ENCODE peak calls at places on chromosomes 11 and 22, in four cellular contexts. One of them, this sample, is unnamed.

GRCh38 chr11:25423436-25424184 is 908.3 kb upstream of the ANO3 start:
- DNase-seq in choroid plexus epithelial cell: peak
- DNase-seq in lower leg skin: no peak
- DNase-seq in BJ: no peak
- DNase-seq in this sample: peak

GRCh38 chr11:28490763-28491382 is 382.7 kb downstream of the METTL15 start:
- DNase-seq in BJ: no peak
- DNase-seq in lower leg skin: no peak
- DNase-seq in choroid plexus epithelial cell: peak
- DNase-seq in this sample: no peak

GRCh38 chr11:2099523-2100316 is 39.5 kb downstream of the IGF2 start:
- DNase-seq in BJ: no peak
- DNase-seq in choroid plexus epithelial cell: no peak
- DNase-seq in lower leg skin: no peak
- DNase-seq in this sample: no peak

GRCh38 chr11:8168485-8169257 is at the start of gene RIC3:
- DNase-seq in BJ: no peak
- DNase-seq in lower leg skin: peak
- DNase-seq in choroid plexus epithelial cell: no peak
- DNase-seq in this sample: no peak

GRCh38 chr11:125224391-125225015 is 60.0 kb downstream of the PKNOX2 start:
- DNase-seq in lower leg skin: no peak
- DNase-seq in choroid plexus epithelial cell: peak
- DNase-seq in BJ: no peak
- DNase-seq in this sample: no peak

GRCh38 chr22:17946691-17947367 is 77.5 kb downstream of the MICAL3 start:
- DNase-seq in BJ: no peak
- DNase-seq in choroid plexus epithelial cell: no peak
- DNase-seq in lower leg skin: no peak
- DNase-seq in this sample: no peak

GRCh38 chr11:107182983-107183382 is 164.7 kb upstream of the GUCY1A2 start:
- DNase-seq in choroid plexus epithelial cell: no peak
- DNase-seq in BJ: no peak
- DNase-seq in lower leg skin: no peak
- DNase-seq in this sample: no peak

GRCh38 chr11:1153105-1153950 is 4.4 kb upstream of the MUC5AC start:
- DNase-seq in lower leg skin: peak
- DNase-seq in choroid plexus epithelial cell: no peak
- DNase-seq in BJ: no peak
- DNase-seq in this sample: no peak

GRCh38 chr22:46484861-46485595 is 52.4 kb downstream of the CELSR1 start:
- DNase-seq in choroid plexus epithelial cell: peak
- DNase-seq in lower leg skin: no peak
- DNase-seq in BJ: peak
- DNase-seq in this sample: no peak

GRCh38 chr11:125381499-125381898 is 114.6 kb downstream of the FEZ1 start:
- DNase-seq in lower leg skin: no peak
- DNase-seq in BJ: no peak
- DNase-seq in choroid plexus epithelial cell: no peak
- DNase-seq in this sample: no peak

GRCh38 chr22:37897805-37898204 is 8.3 kb upstream of the MICALL1 start:
- DNase-seq in lower leg skin: no peak
- DNase-seq in choroid plexus epithelial cell: no peak
- DNase-seq in BJ: no peak
- DNase-seq in this sample: no peak

GRCh38 chr11:43366597-43367121 is 7.9 kb downstream of the TTC17 start:
- DNase-seq in choroid plexus epithelial cell: peak
- DNase-seq in lower leg skin: no peak
- DNase-seq in BJ: no peak
- DNase-seq in this sample: no peak

GRCh38 chr11:43053638-43054412 is 258.0 kb upstream of the API5 start:
- DNase-seq in lower leg skin: no peak
- DNase-seq in choroid plexus epithelial cell: no peak
- DNase-seq in BJ: no peak
- DNase-seq in this sample: no peak

GRCh38 chr11:32555885-32556284 is 27.7 kb upstream of the EIF3M start:
- DNase-seq in lower leg skin: no peak
- DNase-seq in BJ: no peak
- DNase-seq in choroid plexus epithelial cell: no peak
- DNase-seq in this sample: no peak

GRCh38 chr11:28559497-28559896 is 451.3 kb downstream of the METTL15 start:
- DNase-seq in lower leg skin: no peak
- DNase-seq in BJ: no peak
- DNase-seq in choroid plexus epithelial cell: peak
- DNase-seq in this sample: no peak

GRCh38 chr22:21755855-21756284 is 20.3 kb upstream of the YPEL1 start:
- DNase-seq in choroid plexus epithelial cell: peak
- DNase-seq in lower leg skin: no peak
- DNase-seq in BJ: no peak
- DNase-seq in this sample: no peak

GRCh38 chr22:24128024-24128423 is 53.3 kb upstream of the SUSD2 start:
- DNase-seq in BJ: no peak
- DNase-seq in choroid plexus epithelial cell: no peak
- DNase-seq in lower leg skin: no peak
- DNase-seq in this sample: no peak

GRCh38 chr22:33529424-33530113 is 390.7 kb downstream of the LARGE1 start:
- DNase-seq in lower leg skin: no peak
- DNase-seq in choroid plexus epithelial cell: peak
- DNase-seq in BJ: no peak
- DNase-seq in this sample: no peak

GRCh38 chr11:10314199-10315072 is 9.6 kb downstream of the ADM start:
- DNase-seq in lower leg skin: no peak
- DNase-seq in choroid plexus epithelial cell: peak
- DNase-seq in BJ: no peak
- DNase-seq in this sample: no peak

GRCh38 chr22:37219534-37219933 is 7.3 kb upstream of the SSTR3 start:
- DNase-seq in choroid plexus epithelial cell: no peak
- DNase-seq in lower leg skin: no peak
- DNase-seq in BJ: no peak
- DNase-seq in this sample: no peak

GRCh38 chr22:50313600-50313999 is 6.2 kb upstream of the PLXNB2 start:
- DNase-seq in lower leg skin: no peak
- DNase-seq in choroid plexus epithelial cell: no peak
- DNase-seq in BJ: no peak
- DNase-seq in this sample: no peak
- H3K4me3 ChIP-seq in lower leg skin: no peak
- H3K4me3 ChIP-seq in choroid plexus epithelial cell: no peak
- H3K4me3 ChIP-seq in BJ: no peak
- H3K4me3 ChIP-seq in this sample: no peak

GRCh38 chr11:35511666-35512065 is 13.8 kb downstream of the PAMR1 start:
- DNase-seq in lower leg skin: no peak
- DNase-seq in choroid plexus epithelial cell: peak
- DNase-seq in BJ: peak
- DNase-seq in this sample: no peak

GRCh38 chr11:35507688-35508087 is 17.7 kb downstream of the PAMR1 start:
- DNase-seq in lower leg skin: no peak
- DNase-seq in BJ: no peak
- DNase-seq in choroid plexus epithelial cell: peak
- DNase-seq in this sample: no peak
- TF ChIP-seq CTCF in lower leg skin: no peak
- TF ChIP-seq CTCF in BJ: no peak
- TF ChIP-seq CTCF in choroid plexus epithelial cell: no peak
- TF ChIP-seq CTCF in this sample: no peak

GRCh38 chr11:81970886-81971285 is 762.8 kb downstream of the FAM181B start:
- DNase-seq in lower leg skin: no peak
- DNase-seq in choroid plexus epithelial cell: no peak
- DNase-seq in BJ: no peak
- DNase-seq in this sample: no peak
- H3K4me3 ChIP-seq in lower leg skin: no peak
- H3K4me3 ChIP-seq in choroid plexus epithelial cell: no peak
- H3K4me3 ChIP-seq in BJ: no peak
- H3K4me3 ChIP-seq in this sample: no peak

DNA sequence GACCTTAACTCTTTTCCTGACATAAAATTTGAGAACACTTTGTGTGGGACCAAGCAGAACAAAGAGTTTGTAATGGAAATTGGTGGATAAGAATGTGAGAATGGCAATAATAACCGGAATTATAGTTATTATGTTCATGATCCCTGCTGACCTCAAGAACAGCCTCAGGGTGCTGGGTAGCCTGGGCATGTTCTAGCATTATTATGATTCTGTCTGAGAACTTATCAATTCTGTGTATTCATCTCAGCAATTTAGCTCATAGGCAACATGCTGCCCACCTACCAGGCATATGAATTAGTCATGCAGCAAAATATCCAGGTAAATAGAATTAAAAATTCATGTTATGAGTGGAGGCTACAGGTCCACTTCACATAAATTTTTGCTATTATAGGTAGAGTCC is 61.9 kb downstream of the CTSC start:
- DNase-seq in choroid plexus epithelial cell: no peak
- DNase-seq in BJ: no peak
- DNase-seq in lower leg skin: no peak
- DNase-seq in this sample: no peak
- TF ChIP-seq CTCF in choroid plexus epithelial cell: no peak
- TF ChIP-seq CTCF in BJ: no peak
- TF ChIP-seq CTCF in lower leg skin: no peak
- TF ChIP-seq CTCF in this sample: no peak

DNA sequence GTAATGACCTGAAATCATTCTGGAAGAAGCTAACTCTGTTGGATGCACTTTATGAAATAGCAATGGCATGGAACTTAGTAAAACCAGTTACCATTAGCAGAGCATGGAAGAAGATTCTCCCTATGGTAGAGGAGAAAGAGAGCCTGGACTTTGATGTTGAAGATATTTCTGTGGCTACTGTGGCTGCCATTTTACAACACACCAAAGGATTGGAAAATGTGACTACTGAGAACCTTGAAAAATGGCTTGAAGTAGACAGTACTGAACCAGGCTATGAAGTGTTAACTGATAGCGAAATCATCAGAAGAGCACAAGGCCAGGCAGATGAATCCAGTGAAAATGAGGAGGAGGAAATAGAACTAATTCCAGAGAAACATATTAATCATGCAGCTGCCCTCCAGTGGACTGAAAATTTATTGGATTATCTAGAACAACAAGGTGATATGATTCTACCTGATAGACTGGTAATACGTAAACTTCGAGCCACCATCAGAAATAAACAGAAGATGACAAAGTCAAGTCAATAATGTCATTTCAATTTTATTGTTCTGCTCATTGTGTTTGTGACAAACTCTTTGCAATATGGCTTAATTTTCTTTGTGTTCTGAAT is 2.0 kb downstream of the JRKL start:
- DNase-seq in lower leg skin: no peak
- DNase-seq in choroid plexus epithelial cell: peak
- DNase-seq in BJ: no peak
- DNase-seq in this sample: no peak
- H3K4me3 ChIP-seq in lower leg skin: no peak
- H3K4me3 ChIP-seq in choroid plexus epithelial cell: no peak
- H3K4me3 ChIP-seq in BJ: no peak
- H3K4me3 ChIP-seq in this sample: no peak

GRCh38 chr11:56394381-56394780 is 18.1 kb upstream of the OR5AL1 start:
- DNase-seq in lower leg skin: no peak
- DNase-seq in BJ: no peak
- DNase-seq in choroid plexus epithelial cell: no peak
- DNase-seq in this sample: no peak

GRCh38 chr11:56396047-56396446 is 16.4 kb upstream of the OR5AL1 start:
- DNase-seq in choroid plexus epithelial cell: no peak
- DNase-seq in lower leg skin: no peak
- DNase-seq in BJ: no peak
- DNase-seq in this sample: no peak
- TF ChIP-seq CTCF in choroid plexus epithelial cell: no peak
- TF ChIP-seq CTCF in lower leg skin: no peak
- TF ChIP-seq CTCF in BJ: no peak
- TF ChIP-seq CTCF in this sample: no peak

GRCh38 chr11:46240371-46240770 is 37.1 kb upstream of the CREB3L1 start:
- DNase-seq in lower leg skin: no peak
- DNase-seq in choroid plexus epithelial cell: no peak
- DNase-seq in BJ: no peak
- DNase-seq in this sample: no peak

GRCh38 chr11:46238078-46238966 is 39.1 kb upstream of the CREB3L1 start:
- DNase-seq in choroid plexus epithelial cell: peak
- DNase-seq in lower leg skin: peak
- DNase-seq in BJ: no peak
- DNase-seq in this sample: no peak

GRCh38 chr11:46239801-46240061 is 37.7 kb upstream of the CREB3L1 start:
- DNase-seq in BJ: no peak
- DNase-seq in lower leg skin: no peak
- DNase-seq in choroid plexus epithelial cell: no peak
- DNase-seq in this sample: peak

GRCh38 chr11:46240861-46241260 is 36.6 kb upstream of the CREB3L1 start:
- DNase-seq in lower leg skin: no peak
- DNase-seq in BJ: no peak
- DNase-seq in choroid plexus epithelial cell: no peak
- DNase-seq in this sample: no peak

GRCh38 chr11:46238967-46239800 is 38.3 kb upstream of the CREB3L1 start:
- DNase-seq in lower leg skin: peak
- DNase-seq in BJ: no peak
- DNase-seq in choroid plexus epithelial cell: peak
- DNase-seq in this sample: no peak
- H3K4me3 ChIP-seq in lower leg skin: no peak
- H3K4me3 ChIP-seq in BJ: peak
- H3K4me3 ChIP-seq in choroid plexus epithelial cell: peak
- H3K4me3 ChIP-seq in this sample: peak

GRCh38 chr11:108663154-108663877 is 1.6 kb upstream of the DDX10 start:
- DNase-seq in BJ: no peak
- DNase-seq in lower leg skin: no peak
- DNase-seq in choroid plexus epithelial cell: no peak
- DNase-seq in this sample: no peak

GRCh38 chr11:108669261-108669660 is 4.4 kb downstream of the DDX10 start:
- DNase-seq in lower leg skin: no peak
- DNase-seq in BJ: no peak
- DNase-seq in choroid plexus epithelial cell: no peak
- DNase-seq in this sample: no peak

GRCh38 chr11:108664730-108665525 is at the start of gene DDX10:
- DNase-seq in choroid plexus epithelial cell: peak
- DNase-seq in BJ: peak
- DNase-seq in lower leg skin: peak
- DNase-seq in this sample: peak

GRCh38 chr11:108664241-108664640 is 628 bp upstream of the DDX10 start:
- DNase-seq in choroid plexus epithelial cell: no peak
- DNase-seq in lower leg skin: no peak
- DNase-seq in BJ: no peak
- DNase-seq in this sample: no peak

DNA sequence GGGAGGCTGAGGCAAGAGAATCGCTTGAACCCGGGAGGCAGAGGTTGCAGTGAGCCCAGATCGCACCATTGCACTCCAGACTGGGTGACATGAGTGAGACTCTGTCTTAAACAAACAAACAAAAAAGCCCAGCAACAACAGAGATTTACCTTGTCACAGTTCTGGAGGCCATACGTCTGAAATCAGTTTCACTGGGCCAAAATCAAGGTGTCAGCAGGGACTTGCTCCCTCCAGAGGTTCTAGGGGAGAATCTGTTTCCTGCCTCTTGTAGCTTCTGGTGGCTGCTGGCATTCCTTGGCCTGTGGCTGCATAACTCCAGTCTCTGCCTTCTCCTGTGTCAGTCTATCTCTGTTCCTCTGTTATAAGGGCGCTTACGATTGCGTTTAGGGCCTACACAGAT is 1.5 kb downstream of the DDX10 start:
- DNase-seq in choroid plexus epithelial cell: no peak
- DNase-seq in lower leg skin: no peak
- DNase-seq in BJ: no peak
- DNase-seq in this sample: no peak
- TF ChIP-seq CTCF in choroid plexus epithelial cell: peak
- TF ChIP-seq CTCF in lower leg skin: no peak
- TF ChIP-seq CTCF in BJ: no peak
- TF ChIP-seq CTCF in this sample: peak

This sample was measured in retinal pigment epithelial cell.